ENCODE peak calls at places on chromosome 12, in six cellular contexts. One of them, this sample, is unnamed.

GRCh38 chr12:6241495-6241894 is 41.3 kb downstream of the CD9 start:
- DNase-seq in posterior cingulate gyrus: no peak
- DNase-seq in endodermal cell: no peak
- DNase-seq in GDM1: no peak
- DNase-seq in NCI-H1417: peak
- DNase-seq in T-cell: no peak
- DNase-seq in this sample: no peak

GRCh38 chr12:3061858-3062215 is 15.3 kb upstream of the TSPAN9 start:
- DNase-seq in posterior cingulate gyrus: no peak
- DNase-seq in endodermal cell: no peak
- DNase-seq in GDM1: no peak
- DNase-seq in NCI-H1417: no peak
- DNase-seq in T-cell: no peak
- DNase-seq in this sample: no peak

GRCh38 chr12:61923152-61923551 is 337.1 kb upstream of the USP15 start:
- DNase-seq in posterior cingulate gyrus: no peak
- DNase-seq in endodermal cell: peak
- DNase-seq in GDM1: no peak
- DNase-seq in NCI-H1417: no peak
- DNase-seq in T-cell: no peak
- DNase-seq in this sample: no peak

GRCh38 chr12:18861287-18861858 is 123.5 kb downstream of the CAPZA3 start:
- DNase-seq in posterior cingulate gyrus: no peak
- DNase-seq in endodermal cell: no peak
- DNase-seq in GDM1: no peak
- DNase-seq in NCI-H1417: peak
- DNase-seq in T-cell: no peak
- DNase-seq in this sample: peak

GRCh38 chr12:7994731-7995205 is 37.7 kb upstream of the FOXJ2 start:
- DNase-seq in posterior cingulate gyrus: no peak
- DNase-seq in endodermal cell: peak
- DNase-seq in GDM1: no peak
- DNase-seq in NCI-H1417: no peak
- DNase-seq in T-cell: no peak
- DNase-seq in this sample: no peak

GRCh38 chr12:124617615-124618014 is 50.2 kb upstream of the NCOR2 start:
- DNase-seq in posterior cingulate gyrus: peak
- DNase-seq in endodermal cell: peak
- DNase-seq in GDM1: no peak
- DNase-seq in NCI-H1417: peak
- DNase-seq in T-cell: no peak
- DNase-seq in this sample: no peak

GRCh38 chr12:67705394-67706370 is 57.1 kb downstream of the DYRK2 start:
- DNase-seq in posterior cingulate gyrus: no peak
- DNase-seq in endodermal cell: no peak
- DNase-seq in GDM1: no peak
- DNase-seq in NCI-H1417: no peak
- DNase-seq in T-cell: no peak
- DNase-seq in this sample: no peak

GRCh38 chr12:111616177-111616623 is 17.1 kb upstream of the ATXN2 start:
- DNase-seq in posterior cingulate gyrus: no peak
- DNase-seq in endodermal cell: no peak
- DNase-seq in GDM1: no peak
- DNase-seq in NCI-H1417: no peak
- DNase-seq in T-cell: no peak
- DNase-seq in this sample: no peak

GRCh38 chr12:129096968-129097367 is 243.7 kb downstream of the GLT1D1 start:
- DNase-seq in posterior cingulate gyrus: no peak
- DNase-seq in endodermal cell: peak
- DNase-seq in GDM1: no peak
- DNase-seq in NCI-H1417: peak
- DNase-seq in T-cell: no peak
- DNase-seq in this sample: no peak

GRCh38 chr12:116539905-116540482 is 19.2 kb upstream of the MAP1LC3B2 start:
- DNase-seq in posterior cingulate gyrus: peak
- DNase-seq in endodermal cell: peak
- DNase-seq in GDM1: no peak
- DNase-seq in NCI-H1417: peak
- DNase-seq in T-cell: no peak
- DNase-seq in this sample: no peak

GRCh38 chr12:123033392-123034021 is 53.0 kb downstream of the ARL6IP4 start:
- DNase-seq in posterior cingulate gyrus: no peak
- DNase-seq in endodermal cell: no peak
- DNase-seq in GDM1: no peak
- DNase-seq in NCI-H1417: no peak
- DNase-seq in T-cell: no peak
- DNase-seq in this sample: peak

GRCh38 chr12:132385375-132385774 is 56.0 kb upstream of the GALNT9 start:
- DNase-seq in posterior cingulate gyrus: no peak
- DNase-seq in endodermal cell: no peak
- DNase-seq in GDM1: no peak
- DNase-seq in NCI-H1417: no peak
- DNase-seq in T-cell: no peak
- DNase-seq in this sample: no peak

GRCh38 chr12:131052063-131052781 is 98.5 kb downstream of the ADGRD1 start:
- DNase-seq in posterior cingulate gyrus: no peak
- DNase-seq in endodermal cell: no peak
- DNase-seq in GDM1: no peak
- DNase-seq in NCI-H1417: no peak
- DNase-seq in T-cell: no peak
- DNase-seq in this sample: no peak